ENCODE peak calls at places on chromosomes 12 and 14, in seven cellular contexts. Z is fibroblast of lung, P is GM12878, W is heart right ventricle, B is endodermal cell, R is IMR-90, M is SK-N-SH. C is an unnamed sample.

GRCh38 chr14:104105822-104106470 is 20.4 kb downstream of the ASPG start:
- DNase-seq in B (no peak), R (no peak), W (no peak), P (no peak), Z (no peak), M (no peak), C (no peak)

GRCh38 chr14:36646664-36647416 is 14.8 kb upstream of the PAX9 start:
- DNase-seq in B (peak; percentile 83), W (no peak), Z (no peak), P (no peak), R (no peak), M (no peak), C (no peak)

GRCh38 chr12:132336451-132337413 is 7.3 kb upstream of the GALNT9 start:
- DNase-seq in Z (no peak), R (no peak), M (no peak), W (no peak), P (no peak), B (no peak), C (no peak)

GRCh38 chr12:103672401-103673119 is 85.5 kb downstream of the STAB2 start:
- DNase-seq in M (no peak), P (no peak), B (no peak), R (peak; percentile 30), W (no peak), Z (no peak), C (no peak)

GRCh38 chr14:32998433-32998832 is 59.8 kb downstream of the NPAS3 start:
- DNase-seq in P (no peak), B (no peak), W (no peak), M (no peak), R (peak; percentile 9), Z (peak; percentile 36), C (no peak)

GRCh38 chr12:119176267-119177055 is 2.3 kb upstream of the HSPB8 start:
- DNase-seq in B (peak; percentile 82), R (peak; percentile 95), P (no peak), Z (peak; percentile 94), W (peak; percentile 94), M (no peak), C (peak; percentile 84)

GRCh38 chr12:31759621-31760459 is 31.0 kb upstream of the AMN1 start:
- DNase-seq in P (no peak), R (no peak), B (no peak), M (no peak), Z (no peak), W (no peak), C (no peak)

GRCh38 chr12:29591140-29592020 is 93.9 kb upstream of the OVCH1 start:
- DNase-seq in M (no peak), P (no peak), Z (peak; percentile 41), W (no peak), B (peak; percentile 88), R (peak; percentile 24), C (no peak)

GRCh38 chr14:105069887-105070759 is 4.9 kb upstream of the GPR132 start:
- DNase-seq in R (peak; percentile 33), Z (peak; percentile 62), B (peak; percentile 39), W (peak; percentile 36), M (no peak), P (peak; percentile 98), C (peak; percentile 61)

GRCh38 chr12:21710944-21711343 is 53.3 kb upstream of the LDHB start:
- DNase-seq in Z (no peak), R (no peak), P (no peak), M (no peak), B (no peak), W (no peak), C (no peak)

GRCh38 chr14:104141621-104142091 is 3.3 kb downstream of the KIF26A start:
- DNase-seq in B (peak; percentile 25), R (no peak), P (no peak), Z (no peak), M (peak; percentile 10), W (no peak), C (peak; percentile 43)

GRCh38 chr12:46657416-46658411 is 168.1 kb downstream of the SLC38A4 start:
- DNase-seq in P (no peak), W (no peak), B (no peak), M (no peak), R (peak; percentile 59), Z (peak; percentile 50), C (no peak)

GRCh38 chr12:79692860-79693605 is 2.3 kb upstream of the PAWR start:
- DNase-seq in W (no peak), M (no peak), R (peak; percentile 40), P (no peak), B (no peak), Z (peak; percentile 56), C (no peak)

GRCh38 chr12:6535697-6535946 is 1.3 kb downstream of the GAPDH start:
- DNase-seq in M (no peak), B (no peak), P (no peak), Z (no peak), W (no peak), R (no peak), C (no peak)

GRCh38 chr12:88305491-88305890 is 163.4 kb downstream of the TMTC3 start:
- DNase-seq in P (no peak), Z (no peak), R (no peak), M (no peak), B (no peak), W (no peak), C (no peak)

GRCh38 chr14:91484744-91485143 is 25.4 kb downstream of the PPP4R3A start:
- DNase-seq in R (no peak), W (no peak), P (no peak), Z (no peak), M (no peak), B (no peak), C (no peak)

GRCh38 chr14:91482278-91483023 is 27.7 kb downstream of the PPP4R3A start:
- DNase-seq in Z (peak; percentile 84), W (no peak), M (no peak), R (peak; percentile 78), P (no peak), B (no peak), C (no peak)

GRCh38 chr14:91484186-91484585 is 25.9 kb downstream of the PPP4R3A start:
- DNase-seq in R (no peak), P (no peak), B (no peak), Z (no peak), W (no peak), M (no peak), C (no peak)
- TF ChIP-seq CTCF in R (no peak), P (peak; percentile 9), B (peak; percentile 62), Z (no peak), W (no peak), M (peak; percentile 33), C (no peak)

GRCh38 chr14:93109572-93110481 is 5.9 kb downstream of the ITPK1 start:
- DNase-seq in Z (no peak), M (no peak), B (no peak), W (no peak), P (no peak), R (no peak), C (no peak)

GRCh38 chr14:93107383-93107782 is 8.3 kb downstream of the ITPK1 start:
- DNase-seq in P (no peak), M (no peak), W (no peak), Z (no peak), B (no peak), R (no peak), C (no peak)

GRCh38 chr14:93106541-93107156 is 9.1 kb downstream of the ITPK1 start:
- DNase-seq in W (no peak), R (no peak), B (no peak), P (no peak), M (no peak), Z (no peak), C (no peak)

GRCh38 chr14:93105362-93105761 is 10.4 kb downstream of the ITPK1 start:
- DNase-seq in B (no peak), M (no peak), R (peak; percentile 75), W (no peak), P (no peak), Z (peak; percentile 62), C (peak; percentile 85)

GRCh38 chr14:93108105-93108504 is 7.6 kb downstream of the ITPK1 start:
- DNase-seq in R (no peak), Z (no peak), B (no peak), P (no peak), M (no peak), W (no peak), C (no peak)
- H3K4me1 ChIP-seq in R (peaks cover 5% of the 10 kb centered on the region), Z (peaks cover 2% of the 10 kb centered on the region), B (no peaks in the 10 kb centered on the region), P (peaks cover 44% of the 10 kb centered on the region), M (no peaks in the 10 kb centered on the region), W (peaks cover 31% of the 10 kb centered on the region), C (peaks cover 73% of the 10 kb centered on the region)

DNA sequence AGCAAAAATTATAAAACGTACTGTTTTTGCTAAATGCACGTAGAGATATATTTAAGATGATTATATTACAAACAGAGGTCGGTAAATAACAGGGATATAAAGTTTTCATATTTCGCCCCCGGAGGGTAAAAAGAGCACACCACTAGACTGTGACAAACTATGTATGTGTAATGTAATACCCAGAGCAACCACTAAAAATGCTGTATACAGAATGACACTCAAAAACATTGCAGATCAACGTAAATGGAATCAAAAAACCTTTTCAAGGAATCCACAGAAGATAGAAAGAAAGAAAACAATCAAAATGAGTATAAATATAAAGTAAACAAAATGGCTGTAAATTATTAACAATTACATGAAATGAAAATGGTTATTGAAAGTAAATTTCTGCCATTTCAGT is 37.6 kb upstream of the PRB4 start:
- DNase-seq in M (peak; percentile 1), W (no peak), R (no peak), Z (no peak), B (no peak), P (no peak), C (no peak)
- TF ChIP-seq CTCF in M (peak; percentile 47), W (no peak), R (no peak), Z (no peak), B (peak; percentile 82), P (peak; percentile 27), C (no peak)

DNA sequence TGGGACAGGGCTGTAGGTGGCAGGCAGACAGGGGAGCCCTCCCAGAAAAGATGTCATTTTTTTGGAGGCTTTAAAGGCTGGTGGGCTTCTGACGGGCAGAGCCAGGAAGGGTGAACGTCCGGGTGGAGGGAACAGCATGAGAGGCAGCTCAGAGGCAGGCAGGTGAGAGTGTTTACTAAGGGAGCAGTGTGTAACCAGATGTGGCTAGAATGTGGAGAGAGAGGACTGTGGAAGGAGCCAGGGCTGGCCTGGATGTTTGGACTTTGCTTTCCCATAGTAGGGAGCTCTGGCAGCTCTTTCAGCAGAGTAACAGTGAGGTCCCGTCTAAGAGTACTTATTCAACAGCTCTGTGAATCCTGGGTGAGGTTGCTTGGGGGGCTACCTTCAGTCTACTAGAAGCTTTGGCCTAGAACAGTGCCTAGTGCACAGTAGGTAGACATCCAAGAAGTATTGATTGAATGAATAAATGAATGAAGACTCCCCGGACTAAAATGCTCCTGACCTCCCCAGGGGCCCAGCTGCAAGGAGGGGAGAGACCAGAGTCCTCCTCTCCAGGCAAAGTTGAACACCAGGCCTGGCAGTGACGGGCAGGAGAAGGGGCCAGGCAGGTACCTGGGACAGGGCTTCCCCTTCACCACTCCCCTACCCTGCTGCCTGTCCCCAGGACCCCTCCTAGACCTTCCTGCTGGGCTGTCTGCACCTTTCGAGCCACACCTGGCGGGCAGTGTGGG is 8.6 kb downstream of the FAM222A start:
- DNase-seq in B (peak; percentile 63), M (no peak), P (no peak), W (no peak), R (no peak), Z (no peak), C (no peak)
- H3K4me1 ChIP-seq in B (peaks cover 19% of the 10 kb centered on the region), M (no peaks in the 10 kb centered on the region), P (no peaks in the 10 kb centered on the region), W (peaks cover 43% of the 10 kb centered on the region), R (no peaks in the 10 kb centered on the region), Z (no peaks in the 10 kb centered on the region), C (peaks cover 16% of the 10 kb centered on the region)

GRCh38 chr14:72634910-72635647 is 258.8 kb downstream of the DPF3 start:
- DNase-seq in Z (no peak), M (no peak), B (no peak), W (no peak), P (peak; percentile 57), R (no peak), C (no peak)
- TF ChIP-seq CTCF in Z (no peak), M (no peak), B (peak; percentile 55), W (no peak), P (no peak), R (no peak), C (no peak)